ENCODE peak calls at places on chromosomes 5 and 9, in six cellular contexts. One of them, this sample, is unnamed.

GRCh38 chr5:155480731-155481131 is 467.2 kb downstream of the KIF4B start:
- DNase-seq in endothelial cell: no peak
- DNase-seq in effector memory CD8-positive, alpha-beta T cell: no peak
- DNase-seq in GM19239: no peak
- DNase-seq in DMS153: no peak
- DNase-seq in WERI-Rb-1: peak
- DNase-seq in this sample: peak

GRCh38 chr9:121566401-121567141 is 66.9 kb upstream of the GGTA1 start:
- DNase-seq in endothelial cell: no peak
- DNase-seq in effector memory CD8-positive, alpha-beta T cell: no peak
- DNase-seq in GM19239: no peak
- DNase-seq in DMS153: no peak
- DNase-seq in WERI-Rb-1: peak
- DNase-seq in this sample: no peak

GRCh38 chr9:17843236-17843635 is 264.4 kb downstream of the SH3GL2 start:
- DNase-seq in endothelial cell: no peak
- DNase-seq in effector memory CD8-positive, alpha-beta T cell: no peak
- DNase-seq in GM19239: no peak
- DNase-seq in DMS153: no peak
- DNase-seq in WERI-Rb-1: peak
- DNase-seq in this sample: no peak

GRCh38 chr5:80177236-80177635 is 78.6 kb downstream of the SERINC5 start:
- DNase-seq in endothelial cell: no peak
- DNase-seq in effector memory CD8-positive, alpha-beta T cell: no peak
- DNase-seq in GM19239: no peak
- DNase-seq in DMS153: no peak
- DNase-seq in WERI-Rb-1: no peak
- DNase-seq in this sample: no peak

GRCh38 chr5:59422026-59422941 is 471.2 kb downstream of the PDE4D start:
- DNase-seq in endothelial cell: no peak
- DNase-seq in effector memory CD8-positive, alpha-beta T cell: no peak
- DNase-seq in GM19239: no peak
- DNase-seq in DMS153: no peak
- DNase-seq in WERI-Rb-1: no peak
- DNase-seq in this sample: no peak

GRCh38 chr5:126871441-126871840 is 94.5 kb downstream of the LMNB1 start:
- DNase-seq in endothelial cell: no peak
- DNase-seq in effector memory CD8-positive, alpha-beta T cell: no peak
- DNase-seq in GM19239: no peak
- DNase-seq in DMS153: no peak
- DNase-seq in WERI-Rb-1: no peak
- DNase-seq in this sample: no peak

GRCh38 chr5:67350600-67351315 is 154.2 kb upstream of the CD180 start:
- DNase-seq in endothelial cell: no peak
- DNase-seq in effector memory CD8-positive, alpha-beta T cell: peak
- DNase-seq in GM19239: no peak
- DNase-seq in DMS153: peak
- DNase-seq in WERI-Rb-1: no peak
- DNase-seq in this sample: no peak

GRCh38 chr9:38083858-38084555 is 15.0 kb upstream of the SHB start:
- DNase-seq in endothelial cell: no peak
- DNase-seq in effector memory CD8-positive, alpha-beta T cell: no peak
- DNase-seq in GM19239: no peak
- DNase-seq in DMS153: no peak
- DNase-seq in WERI-Rb-1: no peak
- DNase-seq in this sample: no peak

GRCh38 chr9:105656131-105656921 is 5.9 kb upstream of the TAL2 start:
- DNase-seq in endothelial cell: peak
- DNase-seq in effector memory CD8-positive, alpha-beta T cell: no peak
- DNase-seq in GM19239: peak
- DNase-seq in DMS153: peak
- DNase-seq in WERI-Rb-1: peak
- DNase-seq in this sample: no peak

GRCh38 chr9:114888599-114888998 is 41.8 kb downstream of the TNFSF8 start:
- DNase-seq in endothelial cell: no peak
- DNase-seq in effector memory CD8-positive, alpha-beta T cell: no peak
- DNase-seq in GM19239: no peak
- DNase-seq in DMS153: no peak
- DNase-seq in WERI-Rb-1: no peak
- DNase-seq in this sample: no peak

GRCh38 chr5:34585601-34586104 is 70.5 kb upstream of the RAI14 start:
- DNase-seq in endothelial cell: no peak
- DNase-seq in effector memory CD8-positive, alpha-beta T cell: no peak
- DNase-seq in GM19239: no peak
- DNase-seq in DMS153: peak
- DNase-seq in WERI-Rb-1: no peak
- DNase-seq in this sample: peak

GRCh38 chr5:4330327-4330726 is 734.7 kb downstream of the IRX1 start:
- DNase-seq in endothelial cell: no peak
- DNase-seq in effector memory CD8-positive, alpha-beta T cell: no peak
- DNase-seq in GM19239: no peak
- DNase-seq in DMS153: no peak
- DNase-seq in WERI-Rb-1: no peak
- DNase-seq in this sample: no peak

GRCh38 chr5:38672059-38672791 is 115.8 kb upstream of the LIFR start:
- DNase-seq in endothelial cell: no peak
- DNase-seq in effector memory CD8-positive, alpha-beta T cell: no peak
- DNase-seq in GM19239: no peak
- DNase-seq in DMS153: peak
- DNase-seq in WERI-Rb-1: no peak
- DNase-seq in this sample: no peak

GRCh38 chr5:14545308-14545707 is 36.3 kb upstream of the OTULINL start:
- DNase-seq in endothelial cell: no peak
- DNase-seq in effector memory CD8-positive, alpha-beta T cell: no peak
- DNase-seq in GM19239: no peak
- DNase-seq in DMS153: no peak
- DNase-seq in WERI-Rb-1: no peak
- DNase-seq in this sample: no peak

GRCh38 chr5:171533153-171533552 is 113.7 kb downstream of the FGF18 start:
- DNase-seq in endothelial cell: no peak
- DNase-seq in effector memory CD8-positive, alpha-beta T cell: no peak
- DNase-seq in GM19239: no peak
- DNase-seq in DMS153: no peak
- DNase-seq in WERI-Rb-1: no peak
- DNase-seq in this sample: no peak

GRCh38 chr9:35112257-35113020 is 3.2 kb downstream of the ATOSB start:
- DNase-seq in endothelial cell: no peak
- DNase-seq in effector memory CD8-positive, alpha-beta T cell: no peak
- DNase-seq in GM19239: no peak
- DNase-seq in DMS153: no peak
- DNase-seq in WERI-Rb-1: no peak
- DNase-seq in this sample: no peak

GRCh38 chr5:100690036-100690560 is 154.9 kb downstream of the FAM174A start:
- DNase-seq in endothelial cell: no peak
- DNase-seq in effector memory CD8-positive, alpha-beta T cell: no peak
- DNase-seq in GM19239: no peak
- DNase-seq in DMS153: no peak
- DNase-seq in WERI-Rb-1: no peak
- DNase-seq in this sample: no peak

GRCh38 chr9:6557883-6558282 is 87.6 kb downstream of the GLDC start:
- DNase-seq in endothelial cell: peak
- DNase-seq in effector memory CD8-positive, alpha-beta T cell: no peak
- DNase-seq in GM19239: no peak
- DNase-seq in DMS153: peak
- DNase-seq in WERI-Rb-1: no peak
- DNase-seq in this sample: no peak

GRCh38 chr5:157801-158200 is 33.5 kb upstream of the LRRC14B start:
- DNase-seq in endothelial cell: no peak
- DNase-seq in effector memory CD8-positive, alpha-beta T cell: no peak
- DNase-seq in GM19239: no peak
- DNase-seq in DMS153: no peak
- DNase-seq in WERI-Rb-1: peak
- DNase-seq in this sample: no peak

GRCh38 chr5:1468247-1468612 is 23.0 kb upstream of the SLC6A3 start:
- DNase-seq in endothelial cell: peak
- DNase-seq in effector memory CD8-positive, alpha-beta T cell: no peak
- DNase-seq in GM19239: no peak
- DNase-seq in DMS153: no peak
- DNase-seq in WERI-Rb-1: peak
- DNase-seq in this sample: no peak

GRCh38 chr9:92187989-92188714 is 72.9 kb upstream of the SPTLC1 start:
- DNase-seq in endothelial cell: no peak
- DNase-seq in effector memory CD8-positive, alpha-beta T cell: no peak
- DNase-seq in GM19239: no peak
- DNase-seq in DMS153: no peak
- DNase-seq in WERI-Rb-1: no peak
- DNase-seq in this sample: no peak

GRCh38 chr5:138212828-138213160 is 329 bp downstream of the CDC23 start:
- DNase-seq in endothelial cell: no peak
- DNase-seq in effector memory CD8-positive, alpha-beta T cell: no peak
- DNase-seq in GM19239: no peak
- DNase-seq in DMS153: no peak
- DNase-seq in WERI-Rb-1: peak
- DNase-seq in this sample: no peak

GRCh38 chr5:180350296-180350695 is 2.8 kb downstream of the GFPT2 start:
- DNase-seq in endothelial cell: no peak
- DNase-seq in effector memory CD8-positive, alpha-beta T cell: no peak
- DNase-seq in GM19239: no peak
- DNase-seq in DMS153: no peak
- DNase-seq in WERI-Rb-1: no peak
- DNase-seq in this sample: no peak

GRCh38 chr5:54692631-54693030 is 175.1 kb downstream of the SNX18 start:
- DNase-seq in endothelial cell: no peak
- DNase-seq in effector memory CD8-positive, alpha-beta T cell: no peak
- DNase-seq in GM19239: no peak
- DNase-seq in DMS153: no peak
- DNase-seq in WERI-Rb-1: no peak
- DNase-seq in this sample: no peak

GRCh38 chr5:125413861-125414260 is 667.4 kb upstream of the ZNF608 start:
- DNase-seq in endothelial cell: no peak
- DNase-seq in effector memory CD8-positive, alpha-beta T cell: no peak
- DNase-seq in GM19239: no peak
- DNase-seq in DMS153: no peak
- DNase-seq in WERI-Rb-1: peak
- DNase-seq in this sample: no peak

GRCh38 chr5:53378590-53379247 is 101.7 kb upstream of the FST start:
- DNase-seq in endothelial cell: no peak
- DNase-seq in effector memory CD8-positive, alpha-beta T cell: no peak
- DNase-seq in GM19239: no peak
- DNase-seq in DMS153: no peak
- DNase-seq in WERI-Rb-1: no peak
- DNase-seq in this sample: no peak

GRCh38 chr5:122770479-122770878 is 4.4 kb upstream of the SNX2 start:
- DNase-seq in endothelial cell: no peak
- DNase-seq in effector memory CD8-positive, alpha-beta T cell: no peak
- DNase-seq in GM19239: no peak
- DNase-seq in DMS153: no peak
- DNase-seq in WERI-Rb-1: no peak
- DNase-seq in this sample: no peak

GRCh38 chr9:121592265-121592664 is 59.2 kb upstream of the DAB2IP start:
- DNase-seq in endothelial cell: no peak
- DNase-seq in effector memory CD8-positive, alpha-beta T cell: no peak
- DNase-seq in GM19239: no peak
- DNase-seq in DMS153: no peak
- DNase-seq in WERI-Rb-1: no peak
- DNase-seq in this sample: no peak

GRCh38 chr5:176796411-176796810 is 13.9 kb upstream of the UNC5A start:
- DNase-seq in endothelial cell: no peak
- DNase-seq in effector memory CD8-positive, alpha-beta T cell: no peak
- DNase-seq in GM19239: no peak
- DNase-seq in DMS153: no peak
- DNase-seq in WERI-Rb-1: no peak
- DNase-seq in this sample: no peak

GRCh38 chr5:35129276-35129675 is 81.5 kb upstream of the AGXT2 start:
- DNase-seq in endothelial cell: no peak
- DNase-seq in effector memory CD8-positive, alpha-beta T cell: no peak
- DNase-seq in GM19239: no peak
- DNase-seq in DMS153: no peak
- DNase-seq in WERI-Rb-1: no peak
- DNase-seq in this sample: no peak

GRCh38 chr9:20732118-20732517 is 48.1 kb downstream of the FOCAD start:
- DNase-seq in endothelial cell: no peak
- DNase-seq in effector memory CD8-positive, alpha-beta T cell: no peak
- DNase-seq in GM19239: no peak
- DNase-seq in DMS153: no peak
- DNase-seq in WERI-Rb-1: no peak
- DNase-seq in this sample: peak

GRCh38 chr9:86042226-86042625 is 57.1 kb downstream of the GOLM1 start:
- DNase-seq in endothelial cell: no peak
- DNase-seq in effector memory CD8-positive, alpha-beta T cell: no peak
- DNase-seq in GM19239: no peak
- DNase-seq in DMS153: no peak
- DNase-seq in WERI-Rb-1: no peak
- DNase-seq in this sample: no peak

GRCh38 chr9:113187935-113188595 is 33.0 kb downstream of the FKBP15 start:
- DNase-seq in endothelial cell: no peak
- DNase-seq in effector memory CD8-positive, alpha-beta T cell: no peak
- DNase-seq in GM19239: no peak
- DNase-seq in DMS153: no peak
- DNase-seq in WERI-Rb-1: no peak
- DNase-seq in this sample: peak